ENCODE peak calls at places on chromosomes 11 and 22, in nine cellular contexts. W is T-cell; D is spleen; V is NCI-H1694 treated with DMSO at 0.1 percent for 48 hours; A is H54; G is stimulated activated CD4-positive, alpha-beta T cell treated with anti-CD3 and anti-CD28 coated beads, Interleukin-1b, Interleukin-23, amount 100 ng/mL, for 48 hours; T is mesothelial cell of epicardium; L is Calu3; I is EH. O is an unnamed sample.
A peak's percentile ranks its signal among the peaks of the same experiment; 100 is the strongest.

GRCh38 chr11:13578514-13579140 is 82.8 kb upstream of the PTH start:
- DNase-seq in W (no peak), D (no peak), V (no peak), A (no peak), G (no peak), T (no peak), L (no peak), I (no peak), O (no peak)

GRCh38 chr11:128720522-128720985 is 26.7 kb downstream of the FLI1 start:
- DNase-seq in W (no peak), D (peak; percentile 88), V (no peak), A (no peak), G (peak; percentile 54), T (no peak), L (no peak), I (no peak), O (peak; percentile 4)

GRCh38 chr11:843818-844692 is 1.4 kb downstream of the TSPAN4 start:
- DNase-seq in W (no peak), D (peak; percentile 94), V (no peak), A (peak; percentile 95), G (no peak), T (no peak), L (peak; percentile 60), I (peak; percentile 98), O (peak; percentile 79)

GRCh38 chr11:128288368-128288767 is 299.0 kb downstream of the ETS1 start:
- DNase-seq in W (no peak), D (no peak), V (no peak), A (no peak), G (no peak), T (no peak), L (no peak), I (peak; percentile 32), O (peak; percentile 36)

GRCh38 chr11:76830639-76831312 is 29.9 kb upstream of the ACER3 start:
- DNase-seq in W (no peak), D (no peak), V (peak; percentile 79), A (no peak), G (no peak), T (no peak), L (no peak), I (peak; percentile 83), O (no peak)

GRCh38 chr11:108960498-108960897 is 295.6 kb downstream of the DDX10 start:
- DNase-seq in W (no peak), D (no peak), V (no peak), A (no peak), G (no peak), T (no peak), L (no peak), I (peak; percentile 42), O (no peak)

GRCh38 chr11:70528046-70528793 is 129.9 kb downstream of the CTTN start:
- DNase-seq in W (no peak), D (peak; percentile 64), V (no peak), A (no peak), G (no peak), T (no peak), L (no peak), I (no peak), O (no peak)

GRCh38 chr22:26106412-26106811 is 62.9 kb upstream of the SEZ6L start:
- DNase-seq in W (no peak), D (no peak), V (no peak), A (no peak), G (no peak), T (no peak), L (no peak), I (no peak), O (no peak)

GRCh38 chr11:44374001-44374400 is 64.1 kb upstream of the ALX4 start:
- DNase-seq in W (no peak), D (no peak), V (no peak), A (no peak), G (no peak), T (no peak), L (no peak), I (no peak), O (no peak)

GRCh38 chr11:128726464-128727139 is 32.7 kb downstream of the FLI1 start:
- DNase-seq in W (peak; percentile 51), D (peak; percentile 89), V (no peak), A (no peak), G (peak; percentile 29), T (no peak), L (no peak), I (no peak), O (no peak)

GRCh38 chr11:10550503-10550902 is 9.5 kb upstream of the RNF141 start:
- DNase-seq in W (no peak), D (no peak), V (no peak), A (no peak), G (no peak), T (no peak), L (no peak), I (peak; percentile 84), O (no peak)

GRCh38 chr11:119832132-119832531 is 103.1 kb upstream of the NECTIN1 start:
- DNase-seq in W (no peak), D (no peak), V (no peak), A (no peak), G (no peak), T (no peak), L (no peak), I (no peak), O (no peak)

GRCh38 chr11:120815260-120816100 is 208.4 kb upstream of the TBCEL start:
- DNase-seq in W (no peak), D (peak; percentile 31), V (no peak), A (no peak), G (no peak), T (no peak), L (no peak), I (peak; percentile 23), O (no peak)

GRCh38 chr11:128047026-128047425 is 540.3 kb downstream of the ETS1 start:
- DNase-seq in W (no peak), D (no peak), V (no peak), A (no peak), G (no peak), T (no peak), L (no peak), I (no peak), O (no peak)

GRCh38 chr22:42270512-42271190 is at the start of gene TCF20:
- DNase-seq in W (peak; percentile 76), D (peak; percentile 95), V (peak; percentile 19), A (peak; percentile 84), G (peak; percentile 70), T (peak; percentile 72), L (peak; percentile 80), I (peak; percentile 77), O (peak; percentile 81)

GRCh38 chr22:21569459-21570161 is 2.1 kb downstream of the UBE2L3 start:
- DNase-seq in W (no peak), D (no peak), V (no peak), A (no peak), G (no peak), T (no peak), L (no peak), I (no peak), O (no peak)

GRCh38 chr22:19800761-19801244 is 40.2 kb downstream of the TBX1 start:
- DNase-seq in W (no peak), D (no peak), V (no peak), A (peak; percentile 35), G (no peak), T (no peak), L (peak; percentile 24), I (peak; percentile 61), O (peak; percentile 59)

GRCh38 chr22:19874307-19875060 is 19.8 kb upstream of the GNB1L start:
- DNase-seq in W (peak; percentile 23), D (peak; percentile 75), V (no peak), A (no peak), G (peak; percentile 26), T (peak; percentile 20), L (no peak), I (no peak), O (no peak)

GRCh38 chr11:371716-372590 is 2.7 kb downstream of the B4GALNT4 start:
- DNase-seq in W (no peak), D (no peak), V (peak; percentile 16), A (no peak), G (no peak), T (no peak), L (no peak), I (no peak), O (no peak)

GRCh38 chr22:17788528-17789378 is 14.5 kb upstream of the BID start:
- DNase-seq in W (no peak), D (no peak), V (no peak), A (no peak), G (no peak), T (no peak), L (no peak), I (no peak), O (no peak)

GRCh38 chr11:12706531-12707499 is 32.6 kb downstream of the TEAD1 start:
- DNase-seq in W (no peak), D (no peak), V (peak; percentile 11), A (no peak), G (no peak), T (no peak), L (no peak), I (peak; percentile 54), O (peak; percentile 23)

GRCh38 chr11:62132188-62132587 is 8.4 kb downstream of the INCENP start:
- DNase-seq in W (no peak), D (no peak), V (no peak), A (peak; percentile 55), G (no peak), T (no peak), L (no peak), I (no peak), O (no peak)

GRCh38 chr11:123197711-123198110 is 2.7 kb upstream of the CLMP start:
- DNase-seq in W (no peak), D (no peak), V (no peak), A (peak; percentile 43), G (peak; percentile 28), T (no peak), L (no peak), I (peak; percentile 85), O (no peak)

GRCh38 chr11:19597876-19598275 is 114.8 kb upstream of the NAV2 start:
- DNase-seq in W (no peak), D (no peak), V (no peak), A (peak; percentile 79), G (no peak), T (no peak), L (no peak), I (peak; percentile 64), O (no peak)

GRCh38 chr11:65496304-65497140 is 2.3 kb upstream of the MALAT1 start:
- DNase-seq in W (no peak), D (no peak), V (no peak), A (no peak), G (no peak), T (no peak), L (no peak), I (peak; percentile 83), O (no peak)

O was measured in SK-MEL-5.